ENCODE peak calls at places on chromosomes 1 and 21, in nine cellular contexts. B is HL-60, D is cardiac fibroblast, S is K562, W is AG09309, I is lower lobe of right lung, V is transverse colon, F is bronchial epithelial cell, H is Peyer's patch. A is an unnamed sample.

GRCh38 chr1:89692601-89693503 is 59.9 kb downstream of the LRRC8C start:
- DNase-seq in S (no peak), I (no peak), B (no peak), W (no peak), F (peak), D (peak), V (no peak), H (no peak), A (peak)

GRCh38 chr1:54222711-54223110 is 22.7 kb downstream of the MRPL37 start:
- DNase-seq in B (no peak), H (no peak), D (no peak), F (no peak), V (no peak), W (no peak), S (no peak), I (no peak), A (no peak)

GRCh38 chr1:85224734-85225623 is 24.2 kb upstream of the SYDE2 start:
- DNase-seq in V (peak), D (no peak), F (peak), W (no peak), B (no peak), H (no peak), I (peak), S (peak), A (no peak)

GRCh38 chr1:117051224-117052064 is 8.7 kb upstream of the TTF2 start:
- DNase-seq in S (no peak), F (peak), D (peak), V (peak), W (no peak), B (no peak), H (peak), I (peak), A (peak)

GRCh38 chr1:235402457-235403200 is 35.4 kb downstream of the TBCE start:
- DNase-seq in F (peak), B (no peak), V (no peak), W (no peak), S (no peak), D (no peak), H (no peak), I (no peak), A (no peak)

GRCh38 chr1:161763522-161764098 is 2.5 kb upstream of the ATF6 start:
- DNase-seq in F (peak), D (peak), W (no peak), S (peak), V (no peak), H (no peak), I (no peak), B (no peak), A (peak)

GRCh38 chr1:211126622-211127021 is 7.3 kb downstream of the KCNH1 start:
- DNase-seq in I (no peak), W (peak), F (no peak), D (no peak), B (no peak), V (no peak), H (no peak), S (no peak), A (no peak)

GRCh38 chr1:205256956-205257615 is 29.3 kb downstream of the TMCC2 start:
- DNase-seq in S (no peak), B (no peak), F (no peak), W (no peak), D (no peak), I (no peak), V (no peak), H (no peak), A (no peak)

GRCh38 chr1:44049839-44050238 is 18.6 kb upstream of the SLC6A9 start:
- DNase-seq in W (peak), D (peak), B (no peak), S (no peak), F (peak), V (no peak), I (no peak), H (no peak), A (no peak)

GRCh38 chr1:46246548-46247432 is 773 bp upstream of the RAD54L start:
- DNase-seq in W (no peak), B (peak), I (peak), F (no peak), D (peak), H (no peak), S (peak), V (peak), A (peak)

DNA sequence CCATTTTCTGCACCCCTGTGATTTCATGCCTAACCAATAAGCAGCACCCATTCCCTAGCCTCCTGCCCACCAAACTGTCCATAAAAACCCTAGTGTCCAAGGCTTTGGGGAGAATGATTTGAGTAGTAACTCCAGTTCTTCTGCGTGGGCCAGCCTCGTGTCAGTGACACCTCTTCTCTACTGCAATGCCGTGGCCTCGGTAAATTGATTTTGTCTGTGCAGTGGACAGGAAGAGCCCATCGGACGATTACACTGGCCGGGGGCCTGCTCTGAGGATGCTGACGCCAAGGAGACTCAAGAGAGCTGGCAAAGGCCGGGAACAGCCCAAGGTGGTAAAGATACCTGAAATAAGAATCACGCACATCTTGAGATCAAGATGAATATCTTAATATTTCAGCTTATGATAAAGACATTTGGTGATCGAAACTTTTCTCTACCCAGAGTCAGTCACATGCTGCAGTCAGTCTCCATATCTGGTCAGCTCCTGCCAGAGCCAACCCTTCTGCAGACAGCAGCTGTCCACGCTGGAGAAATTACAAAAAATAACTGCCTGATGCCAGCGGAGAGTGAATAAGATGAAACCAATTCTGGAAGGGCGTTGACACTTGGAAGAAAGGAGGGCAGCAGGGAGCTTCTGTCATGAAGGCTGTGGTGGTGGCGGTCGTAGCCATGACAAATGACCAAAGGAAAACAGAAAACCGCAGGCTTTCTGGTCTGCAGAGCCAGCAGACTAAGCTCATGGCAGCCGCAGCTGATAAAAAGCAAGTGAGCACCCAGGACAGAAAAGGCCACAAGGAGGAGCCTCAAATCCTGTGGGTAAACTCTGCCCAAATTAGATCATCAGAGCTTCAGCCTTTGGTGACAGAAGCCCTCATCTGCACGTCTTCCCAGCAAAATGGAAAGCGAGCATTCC is 29.1 kb downstream of the RSPH1 start:
- DNase-seq in B (no peak), S (peak), H (peak), D (peak), I (no peak), F (peak), V (peak), W (no peak), A (peak)
- H3K4me3 ChIP-seq in B (no peak), S (no peak), H (no peak), D (no peak), I (no peak), F (no peak), V (no peak), W (no peak), A (no peak)

DNA sequence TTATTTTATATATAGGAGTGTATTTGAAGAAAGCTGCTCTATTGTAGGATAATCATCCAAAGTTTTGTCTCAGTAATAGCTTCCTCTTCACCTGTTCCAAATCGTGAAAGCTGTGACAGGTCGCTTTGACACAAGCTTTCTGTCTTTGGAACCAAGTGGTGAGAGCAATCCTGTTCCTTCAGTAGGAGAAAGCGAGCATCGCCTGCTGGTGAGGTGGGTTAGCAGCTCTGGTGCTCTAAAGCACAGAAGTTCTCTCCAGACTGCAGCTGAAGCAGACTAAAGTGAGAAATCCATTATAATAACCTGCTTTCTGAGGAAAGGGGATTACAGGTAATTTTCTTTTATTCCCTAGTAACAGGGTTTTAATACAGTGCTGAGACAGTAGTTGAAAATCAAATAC is 803.8 kb downstream of the ADGRL2 start:
- DNase-seq in H (no peak), F (no peak), I (no peak), W (no peak), S (no peak), B (no peak), V (no peak), D (no peak), A (peak)
- TF ChIP-seq CTCF in H (no peak), F (no peak), I (no peak), W (no peak), S (no peak), B (no peak), V (no peak), D (no peak), A (peak)

DNA sequence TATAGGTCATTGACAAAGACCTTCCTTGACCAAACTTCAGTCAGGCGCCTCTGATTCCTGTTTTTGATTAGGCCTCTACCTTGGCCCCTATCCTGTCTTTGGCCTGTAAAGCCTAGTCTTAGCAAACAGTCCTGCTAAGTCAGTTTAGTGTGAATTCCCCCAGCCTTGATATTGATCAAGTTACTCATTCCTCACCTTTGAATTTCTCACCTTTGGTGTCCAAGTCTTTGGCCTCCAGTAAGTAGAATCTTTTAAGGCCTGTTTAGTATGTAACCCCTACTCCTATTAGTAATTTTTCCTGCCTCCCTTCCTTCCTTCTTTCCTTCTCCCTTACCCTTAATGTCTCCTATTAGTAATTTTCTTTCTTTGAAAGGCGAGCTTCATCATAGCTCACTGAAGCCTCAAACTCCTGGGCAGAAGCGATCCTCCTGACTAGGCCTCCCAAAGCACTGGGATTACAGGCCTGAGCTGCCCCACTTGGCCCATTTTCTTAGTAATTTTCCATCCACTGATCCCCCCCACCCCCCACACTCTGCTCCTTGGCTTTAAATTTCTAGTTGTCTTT is 13.0 kb upstream of the ZNF692 start:
- DNase-seq in B (no peak), I (no peak), D (no peak), V (no peak), S (no peak), F (no peak), H (no peak), W (no peak), A (no peak)
- H3K4me3 ChIP-seq in B (peak), I (peak), D (no peak), V (no peak), S (peak), F (no peak), H (no peak), W (peak), A (peak)

GRCh38 chr1:28114844-28115243 is 26.4 kb upstream of the EYA3 start:
- DNase-seq in W (no peak), S (no peak), D (no peak), I (no peak), F (no peak), V (no peak), H (no peak), B (no peak), A (no peak)

GRCh38 chr1:28115267-28115666 is 26.9 kb upstream of the EYA3 start:
- DNase-seq in I (peak), V (peak), F (peak), H (no peak), W (no peak), S (no peak), B (peak), D (peak), A (peak)

GRCh38 chr1:28111157-28111556 is 22.7 kb upstream of the EYA3 start:
- DNase-seq in F (peak), S (no peak), W (no peak), B (no peak), D (no peak), V (no peak), H (no peak), I (peak), A (peak)

GRCh38 chr1:28110555-28110954 is 22.1 kb upstream of the EYA3 start:
- DNase-seq in F (peak), V (no peak), W (no peak), S (no peak), I (no peak), D (peak), B (no peak), H (no peak), A (no peak)

DNA sequence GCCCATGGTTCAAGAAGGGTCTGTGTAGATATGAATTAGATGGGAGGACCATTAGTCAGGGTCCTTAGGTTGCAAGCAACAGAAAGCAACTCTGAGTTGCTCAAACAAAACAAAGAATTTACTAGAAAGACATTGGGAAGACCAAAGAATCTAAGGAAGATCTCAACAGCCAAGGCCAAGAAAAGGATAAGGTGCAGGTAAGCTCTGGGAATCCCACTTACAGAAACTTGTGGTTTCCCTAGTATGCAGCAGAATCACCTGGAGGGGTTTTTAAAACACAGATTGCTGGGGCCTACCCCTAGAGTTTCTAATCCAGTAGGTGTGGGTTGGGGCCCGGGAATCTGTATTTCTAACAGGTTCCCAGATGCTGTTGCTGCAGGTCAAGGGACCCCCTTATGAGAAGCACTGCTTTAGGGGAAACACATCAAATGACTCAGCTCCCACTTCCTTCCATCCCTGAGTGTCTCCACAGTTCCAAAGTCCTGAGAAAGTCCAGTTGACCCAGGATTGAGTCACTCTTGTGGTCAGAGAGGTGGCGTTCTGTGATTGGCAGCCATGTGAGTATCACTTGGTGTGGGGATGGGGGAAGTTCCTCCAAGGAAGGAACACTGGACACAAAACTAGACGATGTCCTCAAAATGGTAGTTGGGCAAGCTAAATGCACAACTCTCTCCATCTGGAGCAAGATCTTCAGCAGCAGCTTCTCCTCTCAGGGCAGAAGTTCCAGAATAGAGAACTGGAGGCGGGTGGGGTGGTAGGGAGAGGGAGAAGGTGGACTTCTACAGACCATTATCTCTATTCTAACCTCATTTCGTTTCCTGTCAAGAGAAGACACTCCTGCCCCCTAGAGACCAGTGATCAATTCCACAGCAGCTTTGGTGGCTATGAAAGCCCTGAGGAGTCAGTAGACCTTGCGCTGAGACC is 24.2 kb upstream of the EYA3 start:
- DNase-seq in B (peak), H (no peak), V (peak), S (peak), F (peak), I (peak), D (peak), W (no peak), A (peak)
- TF ChIP-seq CTCF in B (peak), H (no peak), V (no peak), S (peak), F (no peak), I (no peak), D (peak), W (peak), A (peak)

GRCh38 chr1:200392625-200393185 is 17.1 kb downstream of the ZNF281 start:
- DNase-seq in W (no peak), V (no peak), H (no peak), I (no peak), S (no peak), D (no peak), F (no peak), B (no peak), A (no peak)
- H3K4me3 ChIP-seq in W (no peak), V (no peak), H (no peak), I (no peak), S (no peak), D (no peak), F (no peak), B (no peak), A (no peak)

A was measured in GM12865.